ENCODE peak calls at places on chromosomes 12 and 14, in six cellular contexts. One of them, this sample, is unnamed.

GRCh38 chr12:112270673-112271072 is 111.6 kb downstream of the HECTD4 start:
- DNase-seq in posterior cingulate gyrus: no peak
- DNase-seq in ELF-1: no peak
- DNase-seq in stimulated activated CD4-positive, alpha-beta T cell treated with anti-CD3 and anti-CD28 coated beads, Interleukin-2, amount 100 ng/mL, for 24 hours: no peak
- DNase-seq in HCEC 1CT: no peak
- DNase-seq in M059J: no peak
- DNase-seq in this sample: peak; percentile 4

GRCh38 chr12:43338848-43339526 is 213.0 kb downstream of the ADAMTS20 start:
- DNase-seq in posterior cingulate gyrus: no peak
- DNase-seq in ELF-1: peak; percentile 37
- DNase-seq in stimulated activated CD4-positive, alpha-beta T cell treated with anti-CD3 and anti-CD28 coated beads, Interleukin-2, amount 100 ng/mL, for 24 hours: no peak
- DNase-seq in HCEC 1CT: peak; percentile 79
- DNase-seq in M059J: peak; percentile 84
- DNase-seq in this sample: peak; percentile 78

GRCh38 chr12:126784328-126784921 is 1482.5 kb upstream of the TMEM132C start:
- DNase-seq in posterior cingulate gyrus: no peak
- DNase-seq in ELF-1: peak; percentile 33
- DNase-seq in stimulated activated CD4-positive, alpha-beta T cell treated with anti-CD3 and anti-CD28 coated beads, Interleukin-2, amount 100 ng/mL, for 24 hours: peak; percentile 33
- DNase-seq in HCEC 1CT: no peak
- DNase-seq in M059J: peak; percentile 43
- DNase-seq in this sample: peak; percentile 52

GRCh38 chr12:126727218-126727601 is 1539.8 kb upstream of the TMEM132C start:
- DNase-seq in posterior cingulate gyrus: no peak
- DNase-seq in ELF-1: no peak
- DNase-seq in stimulated activated CD4-positive, alpha-beta T cell treated with anti-CD3 and anti-CD28 coated beads, Interleukin-2, amount 100 ng/mL, for 24 hours: no peak
- DNase-seq in HCEC 1CT: no peak
- DNase-seq in M059J: no peak
- DNase-seq in this sample: no peak

GRCh38 chr12:9372202-9372601 is 164.0 kb upstream of the PZP start:
- DNase-seq in posterior cingulate gyrus: no peak
- DNase-seq in ELF-1: no peak
- DNase-seq in stimulated activated CD4-positive, alpha-beta T cell treated with anti-CD3 and anti-CD28 coated beads, Interleukin-2, amount 100 ng/mL, for 24 hours: no peak
- DNase-seq in HCEC 1CT: no peak
- DNase-seq in M059J: peak; percentile 12
- DNase-seq in this sample: no peak

GRCh38 chr12:107903377-107904061 is 129.0 kb downstream of the ASCL4 start:
- DNase-seq in posterior cingulate gyrus: peak; percentile 35
- DNase-seq in ELF-1: peak; percentile 77
- DNase-seq in stimulated activated CD4-positive, alpha-beta T cell treated with anti-CD3 and anti-CD28 coated beads, Interleukin-2, amount 100 ng/mL, for 24 hours: peak; percentile 33
- DNase-seq in HCEC 1CT: no peak
- DNase-seq in M059J: peak; percentile 28
- DNase-seq in this sample: no peak

GRCh38 chr12:109131522-109132050 is 15.2 kb downstream of the ACACB start:
- DNase-seq in posterior cingulate gyrus: no peak
- DNase-seq in ELF-1: no peak
- DNase-seq in stimulated activated CD4-positive, alpha-beta T cell treated with anti-CD3 and anti-CD28 coated beads, Interleukin-2, amount 100 ng/mL, for 24 hours: no peak
- DNase-seq in HCEC 1CT: no peak
- DNase-seq in M059J: no peak
- DNase-seq in this sample: no peak

GRCh38 chr12:21751517-21751916 is 23.0 kb downstream of the KCNJ8 start:
- DNase-seq in posterior cingulate gyrus: no peak
- DNase-seq in ELF-1: no peak
- DNase-seq in stimulated activated CD4-positive, alpha-beta T cell treated with anti-CD3 and anti-CD28 coated beads, Interleukin-2, amount 100 ng/mL, for 24 hours: no peak
- DNase-seq in HCEC 1CT: no peak
- DNase-seq in M059J: no peak
- DNase-seq in this sample: peak; percentile 81

GRCh38 chr14:20836668-20837338 is 34.2 kb upstream of the RNASE1 start:
- DNase-seq in posterior cingulate gyrus: peak; percentile 15
- DNase-seq in ELF-1: peak; percentile 36
- DNase-seq in stimulated activated CD4-positive, alpha-beta T cell treated with anti-CD3 and anti-CD28 coated beads, Interleukin-2, amount 100 ng/mL, for 24 hours: no peak
- DNase-seq in HCEC 1CT: peak; percentile 6
- DNase-seq in M059J: peak; percentile 38
- DNase-seq in this sample: peak; percentile 54

GRCh38 chr14:102645746-102646440 is 53.4 kb downstream of the RCOR1 start:
- DNase-seq in posterior cingulate gyrus: no peak
- DNase-seq in ELF-1: no peak
- DNase-seq in stimulated activated CD4-positive, alpha-beta T cell treated with anti-CD3 and anti-CD28 coated beads, Interleukin-2, amount 100 ng/mL, for 24 hours: no peak
- DNase-seq in HCEC 1CT: no peak
- DNase-seq in M059J: no peak
- DNase-seq in this sample: peak; percentile 27

GRCh38 chr12:4947297-4947696 is 37.6 kb downstream of the KCNA1 start:
- DNase-seq in posterior cingulate gyrus: no peak
- DNase-seq in ELF-1: no peak
- DNase-seq in stimulated activated CD4-positive, alpha-beta T cell treated with anti-CD3 and anti-CD28 coated beads, Interleukin-2, amount 100 ng/mL, for 24 hours: no peak
- DNase-seq in HCEC 1CT: no peak
- DNase-seq in M059J: no peak
- DNase-seq in this sample: no peak

GRCh38 chr14:99725774-99726537 is 41.9 kb downstream of the CYP46A1 start:
- DNase-seq in posterior cingulate gyrus: no peak
- DNase-seq in ELF-1: peak; percentile 69
- DNase-seq in stimulated activated CD4-positive, alpha-beta T cell treated with anti-CD3 and anti-CD28 coated beads, Interleukin-2, amount 100 ng/mL, for 24 hours: no peak
- DNase-seq in HCEC 1CT: no peak
- DNase-seq in M059J: no peak
- DNase-seq in this sample: no peak

GRCh38 chr12:24378548-24379011 is 429.1 kb upstream of the SOX5 start:
- DNase-seq in posterior cingulate gyrus: no peak
- DNase-seq in ELF-1: peak; percentile 3
- DNase-seq in stimulated activated CD4-positive, alpha-beta T cell treated with anti-CD3 and anti-CD28 coated beads, Interleukin-2, amount 100 ng/mL, for 24 hours: no peak
- DNase-seq in HCEC 1CT: peak; percentile 98
- DNase-seq in M059J: peak; percentile 76
- DNase-seq in this sample: no peak

GRCh38 chr12:26153421-26154154 is 28.8 kb upstream of the BHLHE41 start:
- DNase-seq in posterior cingulate gyrus: no peak
- DNase-seq in ELF-1: no peak
- DNase-seq in stimulated activated CD4-positive, alpha-beta T cell treated with anti-CD3 and anti-CD28 coated beads, Interleukin-2, amount 100 ng/mL, for 24 hours: no peak
- DNase-seq in HCEC 1CT: peak; percentile 100
- DNase-seq in M059J: peak; percentile 97
- DNase-seq in this sample: peak; percentile 97

GRCh38 chr12:118357327-118358007 is 15.2 kb downstream of the TAOK3 start:
- DNase-seq in posterior cingulate gyrus: no peak
- DNase-seq in ELF-1: no peak
- DNase-seq in stimulated activated CD4-positive, alpha-beta T cell treated with anti-CD3 and anti-CD28 coated beads, Interleukin-2, amount 100 ng/mL, for 24 hours: peak; percentile 57
- DNase-seq in HCEC 1CT: peak; percentile 79
- DNase-seq in M059J: peak; percentile 65
- DNase-seq in this sample: peak; percentile 74